ENCODE peak calls at places on chromosomes 7 and 10, in six cellular contexts. M, J, F, P, T and U are unnamed samples.
A peak's percentile ranks its signal among the peaks of the same experiment; 100 is the strongest.

GRCh38 chr7:94239661-94240234 is 154.9 kb upstream of the COL1A2 start:
- DNase-seq in F (no peak), J (no peak), M (no peak), T (no peak), P (no peak), U (no peak)

GRCh38 chr7:102155821-102156441 is 130.7 kb upstream of the SH2B2 start:
- DNase-seq in P (no peak), F (no peak), J (no peak), T (no peak), M (no peak), U (no peak)

GRCh38 chr7:151008511-151009323 is 15.6 kb downstream of the ATG9B start:
- DNase-seq in F (peak; percentile 90), M (peak; percentile 70), T (peak; percentile 70), J (peak; percentile 73), P (peak; percentile 5), U (no peak)

GRCh38 chr7:131961281-131961680 is 404.9 kb upstream of the PODXL start:
- DNase-seq in P (no peak), M (no peak), T (no peak), J (no peak), F (no peak), U (no peak)

GRCh38 chr7:51309361-51310130 is 7.1 kb downstream of the COBL start:
- DNase-seq in M (no peak), T (no peak), P (no peak), J (no peak), F (no peak), U (no peak)

GRCh38 chr10:6272126-6272525 is 69.4 kb downstream of the PFKFB3 start:
- DNase-seq in J (no peak), M (no peak), T (no peak), F (no peak), P (no peak), U (no peak)

GRCh38 chr10:31605426-31605825 is 286.4 kb downstream of the ZEB1 start:
- DNase-seq in T (no peak), M (no peak), F (no peak), P (no peak), J (no peak), U (no peak)

GRCh38 chr7:420142-421055 is 99.2 kb downstream of the PDGFA start:
- DNase-seq in T (no peak), P (no peak), M (no peak), J (no peak), F (peak; percentile 56), U (no peak)

GRCh38 chr10:60846173-60846572 is 67.9 kb downstream of the CDK1 start:
- DNase-seq in M (no peak), T (no peak), F (no peak), P (no peak), J (no peak), U (no peak)

GRCh38 chr10:84460520-84460919 is 132.1 kb downstream of the CCSER2 start:
- DNase-seq in M (no peak), F (no peak), J (no peak), T (no peak), P (no peak), U (no peak)

GRCh38 chr10:74932648-74933047 is 106.2 kb downstream of the KAT6B start:
- DNase-seq in M (no peak), F (peak; percentile 81), P (no peak), J (no peak), T (no peak), U (no peak)

GRCh38 chr10:84406592-84406991 is 78.2 kb downstream of the CCSER2 start:
- DNase-seq in T (no peak), M (no peak), P (no peak), J (no peak), F (no peak), U (no peak)

GRCh38 chr7:91657386-91658120 is 222.9 kb downstream of the MTERF1 start:
- DNase-seq in P (no peak), M (no peak), F (no peak), T (no peak), J (no peak), U (no peak)

GRCh38 chr7:121049028-121049791 is 60.7 kb downstream of the CPED1 start:
- DNase-seq in F (no peak), M (no peak), J (no peak), T (no peak), P (no peak), U (no peak)

GRCh38 chr10:82757907-82758306 is 882.9 kb downstream of the NRG3 start:
- DNase-seq in F (no peak), J (no peak), P (no peak), T (no peak), M (no peak), U (no peak)

GRCh38 chr7:5429857-5430611 is 6.4 kb upstream of the TNRC18 start:
- DNase-seq in F (peak; percentile 78), J (no peak), P (no peak), M (no peak), T (no peak), U (no peak)

GRCh38 chr7:13551503-13551902 is 438.0 kb downstream of the ETV1 start:
- DNase-seq in M (no peak), T (no peak), J (no peak), P (no peak), F (no peak), U (no peak)